ENCODE peak calls at places on chromosome 18, in ten cellular contexts. N is GM10248; W is AG08396; B is stimulated activated CD8-positive, alpha-beta memory T cell treated with anti-CD3 and anti-CD28 coated beads, Interleukin-15, amount 100 ng/mL, for 48 hours; J is OCI-M1; L is mesendoderm; F is A549; S is KBM-7; K is omental fat pad; X is NAMALWA. U is an unnamed sample.
A peak's percentile ranks its signal among the peaks of the same experiment; 100 is the strongest.

GRCh38 chr18:9737814-9738160 is 29.7 kb downstream of the RAB31 start:
- DNase-seq in N (no peak), W (no peak), B (no peak), J (no peak), L (no peak), F (no peak), S (no peak), K (no peak), X (no peak), U (no peak)

GRCh38 chr18:50030146-50030545 is 164.8 kb downstream of the MYO5B start:
- DNase-seq in N (no peak), W (no peak), B (no peak), J (no peak), L (no peak), F (no peak), S (no peak), K (no peak), X (no peak), U (no peak)

GRCh38 chr18:31098878-31099277 is 3.3 kb downstream of the DSC2 start:
- DNase-seq in N (no peak), W (no peak), B (no peak), J (peak; percentile 7), L (no peak), F (no peak), S (no peak), K (no peak), X (no peak), U (no peak)

GRCh38 chr18:56443508-56443907 is 194.9 kb downstream of the TXNL1 start:
- DNase-seq in N (no peak), W (no peak), B (no peak), J (no peak), L (no peak), F (no peak), S (no peak), K (no peak), X (no peak), U (no peak)

GRCh38 chr18:36375118-36375517 is 77.6 kb downstream of the FHOD3 start:
- DNase-seq in N (no peak), W (no peak), B (no peak), J (no peak), L (no peak), F (no peak), S (no peak), K (no peak), X (no peak), U (no peak)

GRCh38 chr18:11163668-11164067 is 14.3 kb upstream of the PIEZO2 start:
- DNase-seq in N (peak; percentile 54), W (no peak), B (no peak), J (peak; percentile 66), L (peak; percentile 56), F (peak; percentile 36), S (no peak), K (no peak), X (no peak), U (peak; percentile 60)

GRCh38 chr18:49258938-49259337 is 201.5 kb downstream of the DYM start:
- DNase-seq in N (no peak), W (no peak), B (no peak), J (no peak), L (no peak), F (no peak), S (no peak), K (no peak), X (no peak), U (no peak)

GRCh38 chr18:22831441-22831904 is 101.7 kb upstream of the RBBP8 start:
- DNase-seq in N (no peak), W (peak; percentile 31), B (no peak), J (peak; percentile 59), L (peak; percentile 38), F (peak; percentile 31), S (no peak), K (no peak), X (no peak), U (no peak)

GRCh38 chr18:50853863-50854271 is 25.1 kb upstream of the ME2 start:
- DNase-seq in N (no peak), W (no peak), B (no peak), J (no peak), L (peak; percentile 14), F (peak; percentile 79), S (no peak), K (no peak), X (no peak), U (no peak)

GRCh38 chr18:8708670-8709069 is 3.3 kb downstream of the MTCL1 start:
- DNase-seq in N (no peak), W (no peak), B (no peak), J (no peak), L (no peak), F (no peak), S (no peak), K (no peak), X (no peak), U (no peak)

GRCh38 chr18:56175309-56175708 is 463.1 kb downstream of the TXNL1 start:
- DNase-seq in N (no peak), W (no peak), B (no peak), J (no peak), L (no peak), F (no peak), S (no peak), K (no peak), X (no peak), U (no peak)

GRCh38 chr18:74901347-74902169 is 303.9 kb downstream of the ZNF407 start:
- DNase-seq in N (no peak), W (no peak), B (no peak), J (peak; percentile 69), L (no peak), F (no peak), S (peak; percentile 51), K (no peak), X (no peak), U (no peak)

GRCh38 chr18:2518473-2518872 is 52.8 kb downstream of the METTL4 start:
- DNase-seq in N (no peak), W (no peak), B (no peak), J (peak; percentile 30), L (peak; percentile 4), F (no peak), S (no peak), K (no peak), X (no peak), U (no peak)

GRCh38 chr18:56124186-56124585 is 514.2 kb downstream of the TXNL1 start:
- DNase-seq in N (no peak), W (peak; percentile 25), B (no peak), J (no peak), L (no peak), F (no peak), S (no peak), K (no peak), X (no peak), U (no peak)

GRCh38 chr18:63158676-63159291 is 160.8 kb downstream of the BCL2 start:
- DNase-seq in N (no peak), W (no peak), B (peak; percentile 37), J (no peak), L (no peak), F (no peak), S (no peak), K (no peak), X (no peak), U (peak; percentile 51)

GRCh38 chr18:31217038-31217437 is 54.4 kb upstream of the DSC1 start:
- DNase-seq in N (no peak), W (no peak), B (no peak), J (no peak), L (peak; percentile 65), F (no peak), S (no peak), K (no peak), X (no peak), U (no peak)

GRCh38 chr18:24876266-24876665 is 415.8 kb downstream of the HRH4 start:
- DNase-seq in N (no peak), W (no peak), B (no peak), J (no peak), L (no peak), F (no peak), S (no peak), K (no peak), X (no peak), U (no peak)

GRCh38 chr18:48021273-48021914 is 90.9 kb upstream of the SMAD2 start:
- DNase-seq in N (no peak), W (no peak), B (no peak), J (no peak), L (no peak), F (no peak), S (no peak), K (no peak), X (no peak), U (no peak)

GRCh38 chr18:65922103-65922502 is 171.3 kb downstream of the CDH7 start:
- DNase-seq in N (no peak), W (no peak), B (no peak), J (no peak), L (no peak), F (no peak), S (no peak), K (no peak), X (no peak), U (no peak)

GRCh38 chr18:59990121-59990818 is 90.5 kb downstream of the PMAIP1 start:
- DNase-seq in N (no peak), W (no peak), B (no peak), J (peak; percentile 60), L (no peak), F (no peak), S (no peak), K (no peak), X (no peak), U (no peak)

GRCh38 chr18:58692420-58693185 is 21.3 kb downstream of the MALT1 start:
- DNase-seq in N (no peak), W (no peak), B (no peak), J (no peak), L (no peak), F (no peak), S (no peak), K (no peak), X (no peak), U (no peak)

GRCh38 chr18:58285731-58286130 is 241.7 kb downstream of the NEDD4L start:
- DNase-seq in N (no peak), W (no peak), B (no peak), J (no peak), L (no peak), F (no peak), S (no peak), K (no peak), X (no peak), U (no peak)

GRCh38 chr18:29418136-29418535 is 1241.2 kb upstream of the CDH2 start:
- DNase-seq in N (no peak), W (no peak), B (no peak), J (no peak), L (no peak), F (no peak), S (no peak), K (no peak), X (no peak), U (no peak)